ENCODE peak calls at places on chromosomes 1 and 21, in four cellular contexts. One of them, this sample, is unnamed.

GRCh38 chr1:151511636-151512215 is 539 bp downstream of the CGN start:
- DNase-seq in K562: no peak
- DNase-seq in H1: peak
- DNase-seq in HepG2: no peak
- DNase-seq in this sample: peak

GRCh38 chr1:37954316-37954971 is 7.6 kb upstream of the INPP5B start:
- DNase-seq in H1: no peak
- DNase-seq in HepG2: peak
- DNase-seq in K562: no peak
- DNase-seq in this sample: no peak

GRCh38 chr1:23838401-23838866 is 13.2 kb upstream of the HMGCL start:
- DNase-seq in H1: peak
- DNase-seq in HepG2: peak
- DNase-seq in K562: peak
- DNase-seq in this sample: peak

GRCh38 chr1:2050793-2051682 is 827 bp downstream of the PRKCZ start:
- DNase-seq in K562: no peak
- DNase-seq in HepG2: no peak
- DNase-seq in H1: no peak
- DNase-seq in this sample: no peak

GRCh38 chr1:34851431-34852105 is 8.0 kb downstream of the SMIM12 start:
- DNase-seq in K562: no peak
- DNase-seq in HepG2: no peak
- DNase-seq in H1: no peak
- DNase-seq in this sample: no peak

GRCh38 chr1:168127493-168127892 is 9.2 kb downstream of the GPR161 start:
- DNase-seq in HepG2: no peak
- DNase-seq in K562: no peak
- DNase-seq in H1: no peak
- DNase-seq in this sample: no peak

GRCh38 chr1:116415699-116416533 is 42.9 kb downstream of the ATP1A1 start:
- DNase-seq in K562: peak
- DNase-seq in H1: no peak
- DNase-seq in HepG2: peak
- DNase-seq in this sample: no peak

GRCh38 chr1:111032295-111032897 is 68.7 kb upstream of the LRIF1 start:
- DNase-seq in HepG2: peak
- DNase-seq in K562: peak
- DNase-seq in H1: no peak
- DNase-seq in this sample: peak

GRCh38 chr1:24923485-24924113 is 6.5 kb downstream of the RUNX3 start:
- DNase-seq in HepG2: no peak
- DNase-seq in K562: no peak
- DNase-seq in H1: no peak
- DNase-seq in this sample: no peak

GRCh38 chr1:153271711-153272110 is 12.2 kb downstream of the LORICRIN start:
- DNase-seq in H1: no peak
- DNase-seq in HepG2: no peak
- DNase-seq in K562: no peak
- DNase-seq in this sample: no peak

GRCh38 chr1:219236933-219237610 is 63.4 kb downstream of the LYPLAL1 start:
- DNase-seq in HepG2: peak
- DNase-seq in K562: no peak
- DNase-seq in H1: no peak
- DNase-seq in this sample: peak

GRCh38 chr1:7576946-7577657 is 194.0 kb upstream of the VAMP3 start:
- DNase-seq in K562: peak
- DNase-seq in HepG2: no peak
- DNase-seq in H1: no peak
- DNase-seq in this sample: peak

GRCh38 chr1:59443355-59443754 is 146.5 kb downstream of the FGGY start:
- DNase-seq in HepG2: no peak
- DNase-seq in K562: no peak
- DNase-seq in H1: no peak
- DNase-seq in this sample: no peak

GRCh38 chr21:42593007-42593814 is 60.2 kb upstream of the PDE9A start:
- DNase-seq in K562: peak
- DNase-seq in HepG2: peak
- DNase-seq in H1: peak
- DNase-seq in this sample: peak

GRCh38 chr1:22383526-22384291 is 67.9 kb upstream of the ZBTB40 start:
- DNase-seq in K562: peak
- DNase-seq in H1: no peak
- DNase-seq in HepG2: no peak
- DNase-seq in this sample: peak

GRCh38 chr1:12186277-12186985 is 19.6 kb downstream of the TNFRSF1B start:
- DNase-seq in H1: no peak
- DNase-seq in HepG2: no peak
- DNase-seq in K562: no peak
- DNase-seq in this sample: no peak

GRCh38 chr1:94349853-94350252 is 68.3 kb upstream of the ABCD3 start:
- DNase-seq in HepG2: no peak
- DNase-seq in H1: no peak
- DNase-seq in K562: no peak
- DNase-seq in this sample: no peak

GRCh38 chr1:20469406-20470076 is 16.5 kb downstream of the CAMK2N1 start:
- DNase-seq in H1: no peak
- DNase-seq in K562: no peak
- DNase-seq in HepG2: peak
- DNase-seq in this sample: peak

GRCh38 chr1:13801711-13802486 is 101.9 kb downstream of the PRDM2 start:
- DNase-seq in H1: no peak
- DNase-seq in HepG2: no peak
- DNase-seq in K562: peak
- DNase-seq in this sample: no peak

GRCh38 chr1:203720253-203720652 is 44.7 kb upstream of the LAX1 start:
- DNase-seq in H1: no peak
- DNase-seq in K562: no peak
- DNase-seq in HepG2: peak
- DNase-seq in this sample: no peak

GRCh38 chr1:43587001-43587400 is 56.3 kb downstream of the PTPRF start:
- DNase-seq in K562: no peak
- DNase-seq in H1: no peak
- DNase-seq in HepG2: no peak
- DNase-seq in this sample: no peak

GRCh38 chr1:119040489-119040888 is 52.3 kb upstream of the TBX15 start:
- DNase-seq in H1: no peak
- DNase-seq in HepG2: no peak
- DNase-seq in K562: no peak
- DNase-seq in this sample: no peak

GRCh38 chr1:109846148-109846547 is 64.5 kb upstream of the CSF1 start:
- DNase-seq in K562: no peak
- DNase-seq in H1: peak
- DNase-seq in HepG2: no peak
- DNase-seq in this sample: no peak

GRCh38 chr1:207470927-207471326 is 16.8 kb downstream of the CR2 start:
- DNase-seq in HepG2: no peak
- DNase-seq in K562: no peak
- DNase-seq in H1: no peak
- DNase-seq in this sample: no peak

GRCh38 chr1:18217398-18218043 is 109.9 kb downstream of the IGSF21 start:
- DNase-seq in K562: peak
- DNase-seq in H1: peak
- DNase-seq in HepG2: peak
- DNase-seq in this sample: peak

GRCh38 chr21:28833181-28833580 is 159.5 kb downstream of the LTN1 start:
- DNase-seq in HepG2: no peak
- DNase-seq in K562: no peak
- DNase-seq in H1: no peak
- DNase-seq in this sample: no peak

GRCh38 chr1:239802275-239802674 is 289.4 kb upstream of the FMN2 start:
- DNase-seq in HepG2: no peak
- DNase-seq in K562: no peak
- DNase-seq in H1: no peak
- DNase-seq in this sample: no peak

GRCh38 chr1:178628637-178629548 is 96.2 kb upstream of the RALGPS2 start:
- DNase-seq in H1: no peak
- DNase-seq in K562: no peak
- DNase-seq in HepG2: no peak
- DNase-seq in this sample: no peak

GRCh38 chr1:201468844-201469644 is at the start of gene PHLDA3:
- DNase-seq in K562: peak
- DNase-seq in HepG2: peak
- DNase-seq in H1: peak
- DNase-seq in this sample: peak

GRCh38 chr1:213568929-213569815 is 418.6 kb upstream of the PROX1 start:
- DNase-seq in HepG2: peak
- DNase-seq in H1: no peak
- DNase-seq in K562: no peak
- DNase-seq in this sample: no peak

GRCh38 chr21:21436012-21436545 is 437.9 kb downstream of the NCAM2 start:
- DNase-seq in H1: no peak
- DNase-seq in HepG2: no peak
- DNase-seq in K562: no peak
- DNase-seq in this sample: no peak

GRCh38 chr21:32753818-32754610 is 17.5 kb downstream of the PAXBP1 start:
- DNase-seq in H1: no peak
- DNase-seq in K562: no peak
- DNase-seq in HepG2: no peak
- DNase-seq in this sample: no peak
- TF ChIP-seq PHF8 in H1: no peak
- TF ChIP-seq PHF8 in K562: no peak
- TF ChIP-seq PHF8 in HepG2: no peak
- TF ChIP-seq PHF8 in this sample: no peak

DNA sequence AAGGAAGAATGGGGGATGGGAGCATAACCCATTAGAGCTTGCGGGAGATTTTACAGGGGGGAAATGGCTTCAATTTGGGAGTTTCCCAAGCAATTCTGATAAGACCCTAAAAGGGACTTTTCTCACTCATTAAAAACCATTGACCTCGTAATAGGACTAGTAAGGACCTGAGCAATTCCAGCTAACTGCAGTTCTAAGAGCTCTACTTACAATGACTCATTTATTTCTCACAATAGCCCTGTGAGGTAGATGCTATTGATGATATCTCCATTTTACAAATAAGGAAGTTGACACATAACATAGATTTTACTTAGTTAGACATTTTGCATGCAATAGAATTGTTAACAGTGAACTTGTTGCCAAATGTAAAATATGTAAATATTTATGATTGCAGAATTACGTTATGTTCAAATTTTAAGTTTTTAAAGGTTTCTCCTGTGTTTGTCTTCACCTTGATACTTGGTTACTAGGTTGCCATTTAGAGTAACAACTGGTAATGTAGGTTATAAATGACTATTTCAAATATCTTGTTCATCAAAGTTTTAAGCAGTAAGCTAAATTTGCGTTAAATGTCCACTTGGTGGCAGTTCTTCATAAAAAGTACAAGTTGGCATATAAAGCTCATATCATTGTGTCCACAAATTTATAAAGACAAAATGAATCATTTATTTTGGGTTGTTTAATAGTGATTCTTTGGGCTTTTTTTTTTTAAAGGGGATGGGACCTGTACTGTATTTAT is 182.0 kb downstream of the PLA2G4A start:
- DNase-seq in K562: no peak
- DNase-seq in HepG2: no peak
- DNase-seq in H1: no peak
- DNase-seq in this sample: no peak
- TF ChIP-seq PHF8 in K562: no peak
- TF ChIP-seq PHF8 in HepG2: no peak
- TF ChIP-seq PHF8 in H1: no peak
- TF ChIP-seq PHF8 in this sample: no peak

DNA sequence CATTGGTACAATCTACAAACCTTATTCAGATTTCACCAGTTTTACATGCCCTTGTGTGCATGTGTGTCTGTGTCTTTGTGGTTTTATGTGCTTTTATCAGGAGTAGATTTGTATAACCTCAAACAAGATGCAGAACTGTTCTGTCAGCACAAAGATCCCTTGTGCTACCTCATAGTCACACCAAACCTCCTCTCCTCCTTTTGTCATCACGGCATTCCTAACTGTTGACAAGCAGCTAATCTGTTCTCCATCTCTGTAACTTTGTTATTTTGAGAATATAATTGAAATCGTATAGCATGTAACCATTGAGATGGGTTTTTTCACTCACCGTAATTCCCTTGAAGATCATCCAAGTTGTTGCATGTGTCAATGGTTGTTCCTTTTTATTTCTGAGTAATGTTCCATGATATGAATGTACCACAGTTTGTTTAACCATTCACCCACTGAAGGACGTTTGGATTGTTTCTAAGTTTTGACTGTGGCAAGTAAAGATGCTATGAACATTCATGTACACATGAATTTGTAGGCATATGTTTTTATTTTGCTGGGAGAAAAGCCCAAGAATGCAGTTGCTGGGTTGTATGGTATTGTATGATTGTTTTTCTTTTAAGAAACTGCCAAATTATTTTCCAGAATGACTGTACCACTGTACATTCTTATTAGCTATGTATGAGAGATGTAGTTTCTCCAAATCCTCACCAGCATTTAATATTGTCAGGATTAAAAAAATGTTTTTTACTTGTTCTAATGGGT is 78.1 kb upstream of the B3GALT2 start:
- DNase-seq in K562: no peak
- DNase-seq in HepG2: no peak
- DNase-seq in H1: no peak
- DNase-seq in this sample: no peak
- TF ChIP-seq PHF8 in K562: no peak
- TF ChIP-seq PHF8 in HepG2: no peak
- TF ChIP-seq PHF8 in H1: no peak
- TF ChIP-seq PHF8 in this sample: no peak

GRCh38 chr1:245875581-245876263 is 631.4 kb downstream of the SMYD3 start:
- DNase-seq in K562: no peak
- DNase-seq in H1: no peak
- DNase-seq in HepG2: no peak
- DNase-seq in this sample: no peak

GRCh38 chr1:245876586-245876985 is 630.5 kb downstream of the SMYD3 start:
- DNase-seq in K562: no peak
- DNase-seq in H1: no peak
- DNase-seq in HepG2: no peak
- DNase-seq in this sample: no peak

GRCh38 chr1:245873883-245874671 is 633.0 kb downstream of the SMYD3 start:
- DNase-seq in H1: no peak
- DNase-seq in K562: no peak
- DNase-seq in HepG2: no peak
- DNase-seq in this sample: no peak

GRCh38 chr1:245873068-245873467 is 634.0 kb downstream of the SMYD3 start:
- DNase-seq in K562: no peak
- DNase-seq in HepG2: no peak
- DNase-seq in H1: no peak
- DNase-seq in this sample: no peak

DNA sequence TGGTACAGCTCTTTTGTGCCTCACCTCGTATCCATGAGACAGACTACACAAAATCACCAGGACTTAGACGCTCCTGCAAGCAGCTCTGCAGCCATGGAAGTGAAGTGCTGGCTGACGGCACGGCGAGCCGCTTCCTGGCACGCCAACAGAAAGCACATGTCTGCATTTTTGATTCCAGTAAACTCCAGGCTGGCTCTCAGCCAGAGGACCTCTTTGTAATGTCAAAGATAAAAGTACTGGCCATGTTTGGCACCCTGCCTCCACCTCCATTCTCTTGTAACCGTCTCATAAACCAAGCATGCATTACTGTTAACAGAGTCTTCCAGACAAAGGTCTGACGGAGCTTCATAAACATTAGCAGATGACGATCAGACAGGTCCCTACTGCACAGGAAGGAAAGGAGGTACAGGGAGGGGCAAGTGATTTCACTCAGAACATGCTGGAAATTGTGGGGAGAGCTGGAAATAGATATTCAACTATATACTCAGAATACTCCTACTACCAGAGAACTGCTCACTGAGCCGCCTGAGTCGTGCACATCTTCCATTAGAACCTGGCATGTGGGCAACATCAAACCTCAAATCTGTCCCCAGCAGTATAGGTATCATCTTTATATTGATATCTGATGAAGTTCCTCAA is 632.0 kb downstream of the SMYD3 start:
- DNase-seq in K562: peak
- DNase-seq in H1: no peak
- DNase-seq in HepG2: no peak
- DNase-seq in this sample: no peak
- TF ChIP-seq PHF8 in K562: no peak
- TF ChIP-seq PHF8 in H1: no peak
- TF ChIP-seq PHF8 in HepG2: no peak
- TF ChIP-seq PHF8 in this sample: no peak